ENCODE peak calls at places on chromosomes 7 and 10, in four cellular contexts. C is K562, Y is GM12878, O is HepG2. R is an unnamed sample.

GRCh38 chr7:134420509-134421125 is 38.3 kb downstream of the AKR1B1 start:
- DNase-seq in C (peak), Y (no peak), O (peak), R (no peak)

GRCh38 chr10:76394707-76395042 is 963.3 kb downstream of the LRMDA start:
- DNase-seq in C (no peak), Y (no peak), O (no peak), R (no peak)

GRCh38 chr10:21078410-21079329 is 181.6 kb upstream of the NEBL start:
- DNase-seq in C (peak), Y (no peak), O (peak), R (peak)

GRCh38 chr10:19488592-19489280 is 327.5 kb upstream of the PLXDC2 start:
- DNase-seq in C (no peak), Y (no peak), O (peak), R (peak)

GRCh38 chr10:3668276-3668960 is 116.6 kb downstream of the KLF6 start:
- DNase-seq in C (peak), Y (no peak), O (peak), R (peak)

GRCh38 chr10:33217854-33218253 is 116.6 kb downstream of the NRP1 start:
- DNase-seq in C (no peak), Y (no peak), O (no peak), R (no peak)

GRCh38 chr10:79292789-79293746 is 54.2 kb upstream of the PPIF start:
- DNase-seq in C (peak), Y (no peak), O (peak), R (peak)

GRCh38 chr7:7829667-7830066 is 111.3 kb upstream of the RPA3 start:
- DNase-seq in C (no peak), Y (no peak), O (no peak), R (no peak)

GRCh38 chr7:115679976-115680375 is 350.6 kb downstream of the TFEC start:
- DNase-seq in C (no peak), Y (peak), O (peak), R (no peak)

GRCh38 chr10:104923501-104923900 is 282.4 kb downstream of the SORCS3 start:
- DNase-seq in C (no peak), Y (no peak), O (no peak), R (no peak)

GRCh38 chr10:126001579-126001978 is 105.2 kb downstream of the FANK1 start:
- DNase-seq in C (no peak), Y (no peak), O (no peak), R (no peak)

GRCh38 chr10:87740232-87740631 is 77.8 kb downstream of the ATAD1 start:
- DNase-seq in C (no peak), Y (no peak), O (peak), R (no peak)

GRCh38 chr7:7550663-7551062 is 15.0 kb upstream of the COL28A1 start:
- DNase-seq in C (no peak), Y (no peak), O (no peak), R (no peak)

GRCh38 chr7:43697690-43698089 is 31.6 kb downstream of the COA1 start:
- DNase-seq in C (no peak), Y (no peak), O (no peak), R (no peak)

GRCh38 chr10:15738237-15738928 is 18.7 kb upstream of the ITGA8 start:
- DNase-seq in C (no peak), Y (no peak), O (no peak), R (no peak)

GRCh38 chr7:120274482-120274881 is 1.5 kb downstream of the KCND2 start:
- DNase-seq in C (no peak), Y (no peak), O (no peak), R (no peak)

GRCh38 chr7:120273476-120273975 is 551 bp downstream of the KCND2 start:
- DNase-seq in C (no peak), Y (peak), O (peak), R (no peak)

GRCh38 chr7:120272261-120272895 is 597 bp upstream of the KCND2 start:
- DNase-seq in C (peak), Y (peak), O (peak), R (peak)

GRCh38 chr7:120274899-120275298 is 1.9 kb downstream of the KCND2 start:
- DNase-seq in C (no peak), Y (no peak), O (no peak), R (no peak)

DNA sequence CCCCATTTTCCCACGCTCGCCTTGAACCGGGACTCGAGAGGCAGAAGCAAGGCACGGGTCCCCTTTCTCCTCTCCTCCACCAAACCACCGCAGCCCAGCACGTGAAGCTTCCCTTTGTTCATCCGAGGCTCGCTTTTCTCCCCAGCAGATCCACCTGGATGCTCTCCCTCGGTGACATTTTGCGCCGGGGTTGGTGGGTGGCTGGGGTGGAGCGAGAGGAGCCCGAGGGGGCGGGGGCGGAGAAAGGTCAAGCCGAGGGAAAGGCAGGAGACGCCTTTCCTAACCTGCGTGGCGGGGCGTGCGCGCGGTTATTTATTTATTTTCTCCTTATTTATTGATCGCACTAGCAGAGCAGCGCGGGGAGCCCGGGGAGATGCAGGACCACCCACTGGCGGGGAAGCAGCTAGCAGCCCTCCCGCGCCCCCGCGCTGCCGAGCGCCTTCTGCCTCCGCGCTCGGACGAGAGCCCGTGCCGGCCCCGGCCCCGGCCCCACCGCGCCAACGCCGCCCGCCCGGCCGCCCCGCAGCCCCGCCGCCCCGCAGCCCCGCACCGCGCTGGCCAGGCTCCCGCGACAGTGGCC is at the start of gene KCND2:
- DNase-seq in C (no peak), Y (no peak), O (no peak), R (peak)
- TF ChIP-seq ATF3 in C (no peak), Y (no peak), O (no peak), R (no peak)

DNA sequence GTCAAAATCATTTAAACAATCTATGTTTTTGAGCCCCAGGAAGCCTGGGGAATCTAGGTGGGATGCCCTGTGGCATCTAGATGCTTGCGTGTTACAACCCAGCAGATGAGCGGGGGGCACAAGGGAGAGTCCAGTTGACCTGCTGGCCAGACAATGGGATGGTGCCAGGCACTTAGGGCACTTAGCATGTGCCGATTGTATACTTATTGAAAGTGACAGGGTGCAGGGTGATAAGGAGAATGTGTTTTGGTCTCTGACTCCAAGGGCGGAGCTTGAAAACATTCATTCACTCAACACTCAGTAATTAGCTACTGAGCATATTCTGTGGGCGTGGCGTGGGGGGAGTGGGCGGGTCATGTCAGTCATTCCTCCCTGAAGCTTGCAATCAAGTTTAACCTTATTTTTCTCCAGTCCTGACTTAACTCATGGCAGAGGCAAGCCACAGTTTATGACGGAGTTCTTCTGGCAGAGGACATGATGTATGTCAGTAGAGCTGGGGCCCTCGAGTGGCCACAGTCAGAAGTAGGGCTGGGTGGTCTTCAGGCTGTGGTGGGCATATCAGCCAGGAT is 115.1 kb downstream of the PRKCQ start:
- DNase-seq in C (peak), Y (no peak), O (no peak), R (no peak)
- TF ChIP-seq CREB1 in C (no peak), Y (no peak), O (no peak), R (no peak)

GRCh38 chr7:476736-477360 is 42.8 kb downstream of the PDGFA start:
- DNase-seq in C (no peak), Y (no peak), O (no peak), R (no peak)
- TF ChIP-seq YY1 in C (no peak), Y (no peak), O (no peak), R (no peak)

GRCh38 chr10:84214046-84214572 is 11.2 kb downstream of the LRIT2 start:
- DNase-seq in C (no peak), Y (no peak), O (no peak), R (peak)
- TF ChIP-seq ATF3 in C (no peak), Y (no peak), O (no peak), R (no peak)

GRCh38 chr7:157506268-157506667 is 169.5 kb downstream of the DNAJB6 start:
- DNase-seq in C (no peak), Y (no peak), O (no peak), R (no peak)
- TF ChIP-seq CREB1 in C (no peak), Y (no peak), O (no peak), R (no peak)

GRCh38 chr10:92737484-92737883 is 47.7 kb downstream of the HHEX start:
- DNase-seq in C (no peak), Y (no peak), O (peak), R (no peak)
- TF ChIP-seq YY1 in C (no peak), Y (no peak), O (no peak), R (no peak)

GRCh38 chr10:84784749-84785148 is 456.4 kb downstream of the CCSER2 start:
- DNase-seq in C (no peak), Y (no peak), O (no peak), R (no peak)

GRCh38 chr10:84789050-84789449 is 460.7 kb downstream of the CCSER2 start:
- DNase-seq in C (no peak), Y (no peak), O (no peak), R (no peak)

GRCh38 chr10:84783909-84784308 is 455.5 kb downstream of the CCSER2 start:
- DNase-seq in C (no peak), Y (no peak), O (no peak), R (no peak)

GRCh38 chr10:84783386-84783785 is 455.0 kb downstream of the CCSER2 start:
- DNase-seq in C (no peak), Y (no peak), O (peak), R (no peak)
- TF ChIP-seq ATF3 in C (no peak), Y (no peak), O (no peak), R (no peak)

GRCh38 chr10:119344381-119344780 is 137.0 kb downstream of the GRK5 start:
- DNase-seq in C (no peak), Y (no peak), O (no peak), R (no peak)

GRCh38 chr10:119340893-119341235 is 133.5 kb downstream of the GRK5 start:
- DNase-seq in C (no peak), Y (no peak), O (no peak), R (no peak)

GRCh38 chr10:119343001-119343601 is 135.7 kb downstream of the GRK5 start:
- DNase-seq in C (no peak), Y (no peak), O (no peak), R (no peak)

GRCh38 chr10:119341236-119342016 is 134.1 kb downstream of the GRK5 start:
- DNase-seq in C (peak), Y (no peak), O (peak), R (no peak)

DNA sequence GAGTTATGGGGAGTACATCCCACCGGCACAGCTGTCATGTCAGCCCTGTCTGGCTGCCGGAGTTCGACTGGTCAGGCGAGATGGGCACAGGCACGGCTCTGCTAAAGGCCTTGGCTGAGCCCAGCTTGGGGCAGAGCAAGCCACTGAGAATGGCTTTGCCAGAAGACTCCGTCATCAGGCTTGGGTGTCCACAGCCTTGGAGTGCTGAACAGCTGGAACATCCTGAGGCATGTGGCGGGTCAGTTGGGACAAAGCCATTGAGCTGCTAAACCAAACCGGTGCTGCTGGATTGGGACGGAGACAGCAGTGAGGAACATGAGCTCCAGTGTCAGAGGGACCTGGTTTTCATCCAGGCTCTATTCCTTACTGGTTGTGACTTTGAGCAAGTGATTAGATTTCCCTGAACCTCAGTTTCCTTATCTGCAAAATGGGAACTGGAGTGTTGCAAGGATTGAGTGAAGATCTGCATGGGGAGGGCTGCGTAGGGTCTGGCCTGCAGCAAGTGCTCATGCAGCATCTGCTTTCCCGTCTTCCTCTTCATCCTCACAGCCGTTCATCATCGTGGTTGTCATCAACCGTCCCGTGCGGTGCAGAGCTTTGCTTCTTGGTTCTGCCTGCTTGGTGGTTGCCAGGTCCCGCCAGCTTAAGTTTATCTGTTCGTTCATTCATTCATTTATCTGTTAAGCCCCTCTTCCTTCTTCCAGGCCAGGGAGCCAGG is 134.8 kb downstream of the GRK5 start:
- DNase-seq in C (no peak), Y (no peak), O (no peak), R (no peak)
- TF ChIP-seq CREB1 in C (no peak), Y (no peak), O (no peak), R (no peak)